ENCODE peak calls at places on chromosomes 3 and 15, in four cellular contexts. M is A549, X is neural crest cell, B is lower leg skin. F is an unnamed sample.

GRCh38 chr3:175659951-175660350 is 800.8 kb downstream of the NAALADL2 start:
- DNase-seq in B (no peak), M (no peak), X (no peak), F (no peak)

GRCh38 chr3:10192953-10193691 is 28.4 kb downstream of the IRAK2 start:
- DNase-seq in B (no peak), X (peak; percentile 10), M (peak; percentile 60), F (peak; percentile 44)

GRCh38 chr15:98292442-98293240 is 332.1 kb downstream of the ARRDC4 start:
- DNase-seq in M (peak; percentile 74), X (peak; percentile 76), B (no peak), F (no peak)

GRCh38 chr15:36426696-36427095 is 152.7 kb upstream of the CDIN1 start:
- DNase-seq in B (no peak), M (no peak), X (no peak), F (no peak)

GRCh38 chr3:182364723-182365650 is 428.3 kb upstream of the ATP11B start:
- DNase-seq in X (no peak), B (peak; percentile 14), M (no peak), F (no peak)

GRCh38 chr15:27985099-27985498 is 114.0 kb downstream of the OCA2 start:
- DNase-seq in X (no peak), M (no peak), B (no peak), F (no peak)

GRCh38 chr15:40974921-40975320 is 21.6 kb downstream of the CHAC1 start:
- DNase-seq in M (no peak), X (no peak), B (no peak), F (no peak)

GRCh38 chr15:40361640-40362039 is 3.6 kb downstream of the DISP2 start:
- DNase-seq in M (no peak), B (no peak), X (no peak), F (no peak)

GRCh38 chr15:62242999-62243398 is 77.9 kb upstream of the C2CD4B start:
- DNase-seq in B (no peak), M (no peak), X (no peak), F (no peak)

GRCh38 chr3:161957467-161957866 is 460.9 kb downstream of the OTOL1 start:
- DNase-seq in B (no peak), X (no peak), M (no peak), F (no peak)

GRCh38 chr15:88243895-88244787 is 12.4 kb downstream of the NTRK3 start:
- DNase-seq in M (peak; percentile 59), X (no peak), B (no peak), F (no peak)

GRCh38 chr15:64155802-64156651 is 4.5 kb downstream of the SNX22 start:
- DNase-seq in X (no peak), M (no peak), B (no peak), F (no peak)

GRCh38 chr15:61978225-61978624 is 82.0 kb downstream of the VPS13C start:
- DNase-seq in X (no peak), B (no peak), M (no peak), F (no peak)

GRCh38 chr15:51731549-51732267 is 5.7 kb downstream of the LYSMD2 start:
- DNase-seq in X (no peak), B (peak; percentile 25), M (no peak), F (peak; percentile 8)

GRCh38 chr15:40776537-40777141 is 6.9 kb downstream of the C15orf62 start:
- DNase-seq in M (no peak), B (peak; percentile 74), X (no peak), F (no peak)

GRCh38 chr3:139728414-139728813 is 50.6 kb upstream of the NMNAT3 start:
- DNase-seq in X (no peak), M (peak; percentile 3), B (no peak), F (no peak)

GRCh38 chr15:35038655-35039534 is 46.2 kb downstream of the NANOGP8 start:
- DNase-seq in B (no peak), M (no peak), X (no peak), F (no peak)

GRCh38 chr15:89971592-89971997 is 29.5 kb upstream of the ZNF710 start:
- DNase-seq in M (peak; percentile 87), B (no peak), X (peak; percentile 65), F (peak; percentile 21)

GRCh38 chr3:171825222-171825828 is 15.0 kb upstream of the PLD1 start:
- DNase-seq in B (no peak), X (no peak), M (no peak), F (no peak)

GRCh38 chr3:133995264-133995663 is 34.5 kb downstream of the SLCO2A1 start:
- DNase-seq in X (no peak), M (no peak), B (no peak), F (no peak)

GRCh38 chr3:43142472-43142871 is 36.6 kb upstream of the POMGNT2 start:
- DNase-seq in M (no peak), B (no peak), X (no peak), F (no peak)

GRCh38 chr15:91867581-91868026 is 14.1 kb downstream of the SLCO3A1 start:
- DNase-seq in M (peak; percentile 78), B (peak; percentile 79), X (no peak), F (no peak)

GRCh38 chr3:21216598-21216997 is 534.4 kb downstream of the ZNF385D start:
- DNase-seq in B (no peak), X (no peak), M (no peak), F (no peak)

GRCh38 chr15:63999177-63999576 is 47.1 kb downstream of the DAPK2 start:
- DNase-seq in X (no peak), M (no peak), B (no peak), F (no peak)

GRCh38 chr15:94584833-94585244 is 353.5 kb downstream of the MCTP2 start:
- DNase-seq in X (no peak), B (no peak), M (no peak), F (no peak)

GRCh38 chr15:32824777-32825176 is 107.0 kb downstream of the GREM1 start:
- DNase-seq in X (no peak), B (no peak), M (peak; percentile 80), F (no peak)

GRCh38 chr3:169836058-169836941 is 23.6 kb upstream of the LRRC34 start:
- DNase-seq in M (no peak), X (no peak), B (no peak), F (no peak)

GRCh38 chr15:82699726-82700125 is 9.9 kb downstream of the AP3B2 start:
- DNase-seq in M (no peak), B (no peak), X (no peak), F (no peak)

GRCh38 chr3:125684199-125684598 is 88.9 kb upstream of the OSBPL11 start:
- DNase-seq in M (no peak), B (no peak), X (peak; percentile 40), F (no peak)

GRCh38 chr15:101070502-101071273 is 151.5 kb downstream of the LRRK1 start:
- DNase-seq in X (no peak), B (no peak), M (no peak), F (no peak)

GRCh38 chr3:66709464-66710058 is 208.7 kb upstream of the LRIG1 start:
- DNase-seq in X (no peak), B (peak; percentile 26), M (no peak), F (no peak)